ENCODE peak calls at places on chromosomes 16 and 17, in four cellular contexts. T, L, V and M are unnamed samples.
A peak's percentile ranks its signal among the peaks of the same experiment; 100 is the strongest.

GRCh38 chr17:53135969-53136368 is 686.8 kb upstream of the KIF2B start:
- DNase-seq in T (no peak), L (no peak), V (no peak), M (no peak)

GRCh38 chr17:62871291-62871690 is 63.2 kb upstream of the MARCHF10 start:
- DNase-seq in T (peak; percentile 1), L (no peak), V (no peak), M (no peak)

GRCh38 chr17:81556175-81556691 is 4.1 kb upstream of the FAAP100 start:
- DNase-seq in T (no peak), L (peak; percentile 64), V (peak; percentile 51), M (no peak)

GRCh38 chr17:8859804-8860430 is 7.6 kb downstream of the PIK3R6 start:
- DNase-seq in T (no peak), L (no peak), V (no peak), M (no peak)

GRCh38 chr17:2344528-2344927 is 7.2 kb downstream of the SGSM2 start:
- DNase-seq in T (no peak), L (no peak), V (no peak), M (no peak)

GRCh38 chr17:27559996-27560481 is 70.9 kb upstream of the LGALS9 start:
- DNase-seq in T (peak; percentile 84), L (peak; percentile 60), V (peak; percentile 91), M (peak; percentile 66)

GRCh38 chr17:59561042-59561441 is 4.4 kb upstream of the DHX40 start:
- DNase-seq in T (no peak), L (peak; percentile 50), V (no peak), M (no peak)

GRCh38 chr17:76848670-76849069 is 19.5 kb upstream of the MGAT5B start:
- DNase-seq in T (no peak), L (no peak), V (no peak), M (no peak)

GRCh38 chr17:19380551-19381284 is 2.4 kb downstream of the MAPK7 start:
- DNase-seq in T (peak; percentile 67), L (no peak), V (no peak), M (no peak)

GRCh38 chr16:25838724-25839186 is 147.0 kb downstream of the HS3ST4 start:
- DNase-seq in T (no peak), L (peak; percentile 48), V (peak; percentile 45), M (peak; percentile 20)

GRCh38 chr16:69761983-69762842 is at the start of gene WWP2:
- DNase-seq in T (peak; percentile 81), L (peak; percentile 82), V (peak; percentile 56), M (peak; percentile 75)

GRCh38 chr16:3599121-3599520 is 12.3 kb downstream of the SLX4 start:
- DNase-seq in T (no peak), L (no peak), V (no peak), M (no peak)

GRCh38 chr16:58021661-58022551 is 3.6 kb upstream of the MMP15 start:
- DNase-seq in T (no peak), L (no peak), V (peak; percentile 53), M (no peak)

GRCh38 chr16:58018803-58019202 is 6.8 kb upstream of the MMP15 start:
- DNase-seq in T (no peak), L (no peak), V (no peak), M (no peak)

GRCh38 chr16:58022601-58023371 is 2.8 kb upstream of the MMP15 start:
- DNase-seq in T (no peak), L (no peak), V (peak; percentile 73), M (peak; percentile 77)

GRCh38 chr16:58019866-58020538 is 5.6 kb upstream of the MMP15 start:
- DNase-seq in T (no peak), L (no peak), V (no peak), M (no peak)

GRCh38 chr16:58020628-58021521 is 4.7 kb upstream of the MMP15 start:
- DNase-seq in T (no peak), L (peak; percentile 48), V (no peak), M (peak; percentile 80)
- H3K27ac ChIP-seq in T (no peak overlapping the region), L (no peak overlapping the region), V (no peak overlapping the region), M (no peak overlapping the region)

GRCh38 chr16:20854963-20855362 is 45.2 kb downstream of the DCUN1D3 start:
- DNase-seq in T (no peak), L (no peak), V (no peak), M (no peak)

GRCh38 chr16:20857281-20857680 is 42.9 kb downstream of the DCUN1D3 start:
- DNase-seq in T (no peak), L (no peak), V (no peak), M (no peak)

GRCh38 chr16:20862162-20862960 is 37.8 kb downstream of the DCUN1D3 start:
- DNase-seq in T (no peak), L (no peak), V (no peak), M (no peak)

GRCh38 chr16:20853981-20854620 is 46.1 kb downstream of the DCUN1D3 start:
- DNase-seq in T (no peak), L (no peak), V (peak; percentile 40), M (no peak)

GRCh38 chr16:20859699-20860098 is 40.5 kb downstream of the DCUN1D3 start:
- DNase-seq in T (no peak), L (no peak), V (no peak), M (no peak)
- H3K27ac ChIP-seq in T (peak overlapping the region; percentile 79), L (no peak overlapping the region), V (no peak overlapping the region), M (no peak overlapping the region)

GRCh38 chr17:6509295-6509771 is 47.0 kb downstream of the PITPNM3 start:
- DNase-seq in T (peak; percentile 62), L (no peak), V (peak; percentile 58), M (peak; percentile 24)

GRCh38 chr17:6509921-6510320 is 46.4 kb downstream of the PITPNM3 start:
- DNase-seq in T (no peak), L (no peak), V (no peak), M (no peak)

GRCh38 chr17:6507535-6507934 is 48.8 kb downstream of the PITPNM3 start:
- DNase-seq in T (peak; percentile 19), L (peak; percentile 71), V (peak; percentile 88), M (peak; percentile 39)

GRCh38 chr17:6508026-6508425 is 48.3 kb downstream of the PITPNM3 start:
- DNase-seq in T (peak; percentile 62), L (no peak), V (no peak), M (no peak)

DNA sequence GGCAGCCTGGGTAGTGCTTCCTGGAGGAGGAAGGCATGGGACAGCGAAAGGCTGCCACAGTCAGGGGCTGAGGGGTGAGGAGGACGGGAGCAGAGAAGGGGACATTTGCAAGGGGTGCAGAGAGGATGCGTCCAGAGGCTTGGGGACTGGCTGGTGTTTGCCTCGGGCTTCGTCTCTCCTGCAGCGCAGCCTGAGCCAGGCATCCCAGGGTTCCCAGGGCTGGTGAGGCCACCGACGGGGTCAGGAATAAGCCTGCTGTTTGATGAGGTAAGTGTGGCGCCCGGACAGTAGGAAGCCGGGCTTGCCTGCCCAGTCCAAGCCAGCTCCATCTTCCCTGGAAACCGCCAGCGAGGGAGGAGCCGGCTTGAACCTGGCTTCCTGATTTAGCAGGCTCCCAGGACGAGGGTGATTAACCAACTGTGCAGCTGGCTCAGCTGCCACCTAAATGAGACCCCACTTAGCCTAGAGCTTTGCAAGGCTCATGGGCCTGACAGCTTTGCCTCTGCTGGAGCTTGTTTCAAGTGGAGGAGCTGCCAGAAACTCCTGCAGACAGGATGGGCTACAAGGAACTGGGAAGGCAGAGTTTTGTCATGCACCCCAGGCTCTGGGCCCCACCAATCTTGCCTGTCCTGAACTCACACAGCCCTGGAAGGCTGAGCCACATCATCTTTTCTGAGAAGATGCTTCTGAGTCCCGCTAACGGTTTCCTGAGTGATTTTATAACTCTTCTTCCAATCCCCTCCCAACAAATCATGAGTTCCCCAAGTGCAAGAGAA is 47.6 kb downstream of the PITPNM3 start:
- DNase-seq in T (peak; percentile 66), L (no peak), V (no peak), M (no peak)
- H3K27ac ChIP-seq in T (peak overlapping the region; percentile 7), L (peak overlapping the region; percentile 68), V (no peak overlapping the region), M (no peak overlapping the region)

GRCh38 chr17:29180051-29180787 is at the start of gene MYO18A:
- DNase-seq in T (peak; percentile 86), L (peak; percentile 82), V (peak; percentile 69), M (peak; percentile 83)

GRCh38 chr17:29177541-29177870 is 2.7 kb downstream of the MYO18A start:
- DNase-seq in T (no peak), L (no peak), V (no peak), M (no peak)

GRCh38 chr17:29177871-29178749 is 2.1 kb downstream of the MYO18A start:
- DNase-seq in T (peak; percentile 71), L (peak; percentile 61), V (no peak), M (peak; percentile 81)

GRCh38 chr17:29179232-29180036 is 764 bp downstream of the MYO18A start:
- DNase-seq in T (peak; percentile 73), L (peak; percentile 84), V (no peak), M (peak; percentile 95)

GRCh38 chr17:29178750-29179231 is 1.4 kb downstream of the MYO18A start:
- DNase-seq in T (no peak), L (peak; percentile 29), V (no peak), M (peak; percentile 56)
- H3K27ac ChIP-seq in T (peak overlapping the region; percentile 89), L (peak overlapping the region; percentile 81), V (no peak overlapping the region), M (peak overlapping the region; percentile 94)